ENCODE peak calls at places on chromosomes 4 and X, in four cellular contexts. F is HepG2, N is K562, B is H1. A is an unnamed sample. For H3K36me3, the result is how much of the 10 kb centered on the place peaks cover.

GRCh38 chr4:53592128-53592527 is 842 bp upstream of the LNX1 start:
- DNase-seq in N (peak), B (no peak), F (no peak), A (peak)

GRCh38 chr4:174579421-174579820 is 57.1 kb upstream of the HPGD start:
- DNase-seq in B (no peak), F (no peak), N (no peak), A (no peak)

GRCh38 chr4:60042941-60043340 is 1157.2 kb upstream of the ADGRL3 start:
- DNase-seq in B (no peak), F (no peak), N (no peak), A (no peak)

GRCh38 chr4:93684571-93684970 is 144.0 kb upstream of the ATOH1 start:
- DNase-seq in N (no peak), F (no peak), B (no peak), A (no peak)

GRCh38 chr4:41753942-41754341 is 5.4 kb upstream of the PHOX2B start:
- DNase-seq in F (no peak), N (no peak), B (no peak), A (no peak)

GRCh38 chrX:150899191-150899757 is 806 bp upstream of the CD99L2 start:
- DNase-seq in N (peak), B (no peak), F (no peak), A (peak)

GRCh38 chr4:92599044-92599443 is 295.3 kb downstream of the GRID2 start:
- DNase-seq in B (no peak), F (no peak), N (no peak), A (no peak)

GRCh38 chr4:123997736-123998449 is 601.3 kb downstream of the SPRY1 start:
- DNase-seq in N (no peak), F (no peak), B (no peak), A (no peak)

GRCh38 chr4:20422398-20422797 is 170.7 kb downstream of the SLIT2 start:
- DNase-seq in F (peak), B (peak), N (peak), A (peak)

GRCh38 chr4:186685744-186686143 is 37.9 kb downstream of the FAT1 start:
- DNase-seq in F (peak), N (no peak), B (no peak), A (no peak)

GRCh38 chrX:73944582-73944947 is 359.4 kb upstream of the ZCCHC13 start:
- DNase-seq in B (no peak), N (no peak), F (no peak), A (peak)

GRCh38 chrX:140744085-140744484 is 34.5 kb downstream of the LINC00632 start:
- DNase-seq in N (no peak), B (no peak), F (no peak), A (no peak)

GRCh38 chr4:180106122-180106521 is 2137.1 kb upstream of the TENM3 start:
- DNase-seq in F (no peak), B (no peak), N (no peak), A (no peak)

GRCh38 chr4:583820-584219 is 7.7 kb upstream of the TMEM271 start:
- DNase-seq in F (no peak), B (no peak), N (no peak), A (no peak)

GRCh38 chr4:163679189-163679588 is 184.7 kb downstream of the TMA16 start:
- DNase-seq in B (no peak), N (peak), F (peak), A (no peak)
- TF ChIP-seq MAX in B (no peak), N (no peak), F (no peak), A (no peak)

DNA sequence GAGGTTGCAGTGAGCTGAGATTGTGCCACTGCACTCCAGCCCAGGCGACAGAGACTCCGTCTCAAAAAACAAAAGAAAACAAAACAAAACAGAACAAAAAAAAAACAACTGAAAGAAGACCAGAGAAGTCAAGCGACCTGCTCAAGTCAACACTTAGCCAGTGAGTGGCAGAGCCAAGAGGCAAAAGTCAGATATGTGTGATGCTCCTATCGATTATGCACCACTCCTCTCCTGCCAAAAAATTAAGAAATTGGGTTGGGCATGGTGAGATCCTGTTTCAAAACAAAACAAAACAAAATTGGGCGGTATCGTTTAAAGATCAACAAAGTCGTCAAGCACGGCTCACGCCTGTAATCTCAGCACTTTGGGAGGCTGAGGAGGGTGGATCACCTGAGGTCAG is 137.7 kb downstream of the PDS5A start:
- DNase-seq in F (no peak), N (no peak), B (no peak), A (no peak)
- H3K36me3 ChIP-seq in F (half or more), N (half or more), B (half or more), A (under half)

GRCh38 chrX:141936080-141936479 is 32.4 kb downstream of the MAGEC1 start:
- DNase-seq in B (no peak), F (no peak), N (peak), A (no peak)
- TF ChIP-seq JUN in B (no peak), F (no peak), N (no peak), A (no peak)

GRCh38 chrX:67334323-67334722 is 209.5 kb upstream of the AR start:
- DNase-seq in B (no peak), N (no peak), F (no peak), A (no peak)

GRCh38 chrX:67328496-67328895 is 215.3 kb upstream of the AR start:
- DNase-seq in N (no peak), F (no peak), B (no peak), A (no peak)
- TF ChIP-seq MAX in N (no peak), F (no peak), B (no peak), A (no peak)

GRCh38 chr4:3124070-3124767 is 49.7 kb downstream of the HTT start:
- DNase-seq in B (no peak), N (no peak), F (no peak), A (peak)

GRCh38 chr4:3122081-3122563 is 47.6 kb downstream of the HTT start:
- DNase-seq in B (no peak), N (no peak), F (no peak), A (peak)

GRCh38 chr4:3121596-3121995 is 47.1 kb downstream of the HTT start:
- DNase-seq in N (no peak), B (no peak), F (no peak), A (no peak)

GRCh38 chr4:3121110-3121509 is 46.6 kb downstream of the HTT start:
- DNase-seq in F (no peak), N (no peak), B (no peak), A (no peak)

GRCh38 chr4:3123201-3123671 is 48.8 kb downstream of the HTT start:
- DNase-seq in F (no peak), N (no peak), B (no peak), A (peak)
- H3K36me3 ChIP-seq in F (half or more), N (under half), B (under half), A (under half)

GRCh38 chrX:54181196-54181953 is 1.7 kb downstream of the FAM120C start:
- DNase-seq in N (peak), F (no peak), B (no peak), A (peak)
- TF ChIP-seq JUN in N (no peak), F (no peak), B (no peak), A (no peak)

DNA sequence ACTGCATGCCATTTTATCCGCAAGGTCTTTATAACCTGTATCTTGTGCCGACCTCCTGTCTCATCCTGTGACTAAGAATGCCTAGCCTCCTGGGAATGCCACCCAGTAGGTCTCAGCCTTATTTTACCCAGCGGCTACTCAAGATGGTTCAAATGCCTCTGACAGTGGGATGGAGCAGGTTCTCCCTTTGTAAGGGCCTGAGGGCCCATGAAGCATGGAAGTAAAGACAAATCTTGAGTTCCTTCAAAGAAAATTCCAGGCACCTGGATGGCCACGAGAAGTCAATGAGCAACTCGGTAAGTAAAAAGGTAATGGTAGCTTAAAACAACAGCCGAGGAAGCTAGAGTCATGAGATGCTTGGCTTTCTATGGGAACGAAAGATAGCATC is 19.6 kb upstream of the PRKX start:
- DNase-seq in B (no peak), F (no peak), N (no peak), A (no peak)
- TF ChIP-seq MAX in B (no peak), F (no peak), N (no peak), A (no peak)

GRCh38 chr4:145103496-145103895 is 5.4 kb downstream of the ABCE1 start:
- DNase-seq in F (no peak), N (no peak), B (no peak), A (no peak)

GRCh38 chr4:145102619-145103018 is 4.5 kb downstream of the ABCE1 start:
- DNase-seq in F (no peak), N (no peak), B (no peak), A (no peak)

GRCh38 chr4:145107126-145107525 is 9.0 kb downstream of the ABCE1 start:
- DNase-seq in B (no peak), N (no peak), F (no peak), A (peak)

GRCh38 chr4:145108128-145108527 is 10.0 kb downstream of the ABCE1 start:
- DNase-seq in F (no peak), N (no peak), B (no peak), A (no peak)
- H3K36me3 ChIP-seq in F (half or more), N (half or more), B (half or more), A (under half)

DNA sequence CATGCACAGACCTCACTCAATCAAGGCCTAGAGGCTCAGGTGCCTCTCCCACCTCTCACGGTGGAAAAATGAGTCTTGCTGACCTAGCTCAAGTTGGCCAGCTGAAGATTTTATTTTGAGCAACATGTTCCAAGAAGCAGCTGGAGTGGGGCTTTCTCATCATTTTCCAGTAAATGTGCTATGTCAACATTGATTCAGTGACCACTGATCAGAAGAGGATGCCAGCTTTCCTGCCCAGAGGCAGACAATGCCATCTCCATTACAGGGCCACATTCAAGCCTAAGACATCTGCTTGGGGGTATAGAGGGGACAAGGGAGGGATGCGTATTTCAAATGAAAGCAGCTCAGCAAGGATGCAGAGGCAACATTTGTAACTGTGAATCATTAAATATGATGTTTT is 3.0 kb downstream of the MEPE start:
- DNase-seq in B (no peak), F (no peak), N (no peak), A (no peak)
- TF ChIP-seq JUN in B (no peak), F (no peak), N (no peak), A (no peak)

DNA sequence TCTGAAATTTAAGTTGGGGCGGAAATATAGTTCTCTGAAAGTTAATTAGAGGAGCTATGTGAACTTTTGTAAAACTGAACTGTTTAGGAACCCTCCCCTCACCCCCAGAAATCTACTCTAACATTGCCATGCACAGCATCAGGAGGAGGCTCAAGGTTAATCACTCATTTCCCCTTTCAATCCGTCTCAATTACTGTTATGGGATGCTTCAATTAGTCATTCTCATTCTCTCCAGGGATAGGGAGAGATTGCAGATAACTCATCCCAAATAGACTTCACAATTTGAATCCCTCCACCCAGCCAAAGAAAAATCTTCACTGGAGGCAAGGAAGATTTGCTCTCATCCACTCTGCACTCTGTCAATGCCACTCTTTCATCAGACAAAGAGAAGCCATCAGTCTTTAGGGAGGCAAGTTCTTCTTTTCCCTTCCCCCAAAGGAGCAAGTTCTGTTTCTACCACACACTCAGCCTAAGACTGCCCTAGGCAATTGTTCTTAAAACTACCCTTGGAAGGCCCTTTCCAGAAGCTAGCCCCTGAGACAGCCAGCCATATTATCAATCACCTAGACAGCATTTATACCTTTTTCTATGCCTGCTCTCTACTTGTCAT is 140.4 kb downstream of the SLC10A7 start:
- DNase-seq in B (no peak), F (no peak), N (no peak), A (peak)
- TF ChIP-seq MAX in B (no peak), F (no peak), N (no peak), A (no peak)